ENCODE peak calls at places on chromosome 5, in seven cellular contexts. G is tibial artery, K is right atrium auricular region, D is OCI-LY7, R is K562, U is fibroblast of the aortic adventitia, I is fibroblast of pulmonary artery. V is an unnamed sample.

GRCh38 chr5:68839019-68839552 is 254.7 kb upstream of the SLC30A5 start:
- DNase-seq in D (no peak), K (no peak), U (peak), I (peak), R (no peak), G (no peak), V (no peak)

GRCh38 chr5:161051920-161052500 is 200.0 kb upstream of the ATP10B start:
- DNase-seq in I (no peak), U (no peak), R (no peak), D (no peak), K (no peak), G (no peak), V (no peak)

GRCh38 chr5:172049226-172049796 is 42.9 kb upstream of the FBXW11 start:
- DNase-seq in K (no peak), U (no peak), I (no peak), D (no peak), R (no peak), G (no peak), V (no peak)

GRCh38 chr5:78597858-78598415 is 50.6 kb downstream of the LHFPL2 start:
- DNase-seq in K (no peak), D (no peak), R (no peak), I (peak), G (no peak), U (peak), V (no peak)

GRCh38 chr5:107578051-107578635 is 92.6 kb downstream of the EFNA5 start:
- DNase-seq in K (no peak), U (peak), R (no peak), I (peak), G (no peak), D (no peak), V (no peak)

GRCh38 chr5:17219431-17219830 is 2.0 kb downstream of the BASP1 start:
- DNase-seq in D (no peak), K (no peak), R (no peak), G (no peak), U (no peak), I (no peak), V (no peak)

GRCh38 chr5:143086851-143087637 is 316.4 kb downstream of the NR3C1 start:
- DNase-seq in G (no peak), R (no peak), K (no peak), D (no peak), U (no peak), I (peak), V (peak)

GRCh38 chr5:159257007-159257406 is 6.1 kb upstream of the UBLCP1 start:
- DNase-seq in K (no peak), D (no peak), G (no peak), I (no peak), U (no peak), R (no peak), V (no peak)

GRCh38 chr5:10403829-10404228 is 37.9 kb upstream of the ROPN1L start:
- DNase-seq in R (no peak), G (no peak), I (no peak), D (no peak), U (no peak), K (no peak), V (no peak)

GRCh38 chr5:77022511-77023417 is 7.4 kb upstream of the AGGF1 start:
- DNase-seq in R (no peak), I (no peak), D (no peak), G (no peak), U (no peak), K (no peak), V (no peak)

GRCh38 chr5:56123531-56124243 is 109.4 kb downstream of the ANKRD55 start:
- DNase-seq in G (peak), R (peak), I (peak), D (no peak), U (peak), K (peak), V (peak)

GRCh38 chr5:169805937-169806700 is 169.0 kb downstream of the DOCK2 start:
- DNase-seq in G (no peak), K (no peak), D (no peak), I (no peak), U (no peak), R (no peak), V (no peak)

GRCh38 chr5:68225188-68225910 is 9.8 kb downstream of the PIK3R1 start:
- DNase-seq in K (peak), I (peak), G (peak), D (no peak), R (no peak), U (peak), V (peak)

GRCh38 chr5:58457040-58457439 is 2.8 kb downstream of the PLK2 start:
- DNase-seq in D (no peak), I (peak), G (no peak), U (peak), K (no peak), R (no peak), V (no peak)
- H3K4me3 ChIP-seq in D (no peak), I (peak), G (peak), U (peak), K (peak), R (no peak), V (peak)

DNA sequence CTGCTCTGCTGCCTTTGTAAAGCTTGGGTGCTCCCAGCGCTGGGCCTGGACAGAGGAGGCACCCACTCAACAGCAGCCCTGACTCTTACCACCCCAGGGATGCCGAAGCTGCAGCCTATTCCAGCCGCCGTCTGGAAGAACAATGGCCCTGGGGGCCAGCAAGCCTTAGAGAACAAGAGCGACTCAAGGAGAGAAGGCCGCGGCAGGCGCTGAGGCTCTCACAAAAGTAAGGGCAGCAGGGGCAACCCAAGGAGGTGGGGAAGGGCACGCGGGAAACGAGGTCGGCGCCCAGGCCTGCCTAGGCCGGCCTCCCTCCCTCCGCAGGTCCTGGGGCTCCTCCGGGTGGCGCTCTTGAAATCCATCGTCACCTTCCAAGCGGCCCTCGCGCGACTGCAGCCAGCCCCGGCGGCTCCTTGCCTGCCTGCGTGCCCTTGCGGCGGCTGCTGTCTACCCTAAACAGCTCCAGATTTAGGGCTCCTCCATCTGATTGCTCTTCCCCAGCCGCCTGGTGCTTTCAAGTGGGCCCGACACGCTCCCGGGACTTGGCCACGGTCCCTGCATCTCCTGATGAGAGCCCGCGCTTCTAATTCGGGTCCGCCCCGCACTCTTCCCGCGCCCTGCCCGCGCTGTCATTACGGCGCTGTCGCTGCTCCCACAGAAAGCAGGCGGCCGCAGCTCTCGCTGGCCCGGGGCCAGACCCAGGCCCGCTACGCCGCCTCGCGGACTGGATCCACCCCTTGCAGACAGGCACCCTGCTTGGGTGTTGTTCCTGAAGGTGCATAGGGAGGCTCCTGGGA is 213.3 kb downstream of the SEMA6A start:
- DNase-seq in I (peak), D (no peak), G (no peak), K (peak), U (no peak), R (no peak), V (peak)
- H3K4me3 ChIP-seq in I (peak), D (no peak), G (peak), K (peak), U (peak), R (no peak), V (peak)

GRCh38 chr5:73234156-73234555 is 61.2 kb downstream of the TMEM174 start:
- DNase-seq in D (no peak), R (no peak), G (no peak), K (no peak), I (no peak), U (no peak), V (no peak)
- H3K4me3 ChIP-seq in D (no peak), R (no peak), G (peak), K (peak), I (no peak), U (no peak), V (peak)

GRCh38 chr5:67015577-67016290 is 180.9 kb downstream of the CD180 start:
- DNase-seq in G (no peak), U (peak), D (no peak), I (peak), K (no peak), R (peak), V (peak)
- H3K4me3 ChIP-seq in G (peak), U (peak), D (no peak), I (peak), K (peak), R (no peak), V (no peak)

GRCh38 chr5:1108008-1108864 is 3.6 kb downstream of the SLC12A7 start:
- DNase-seq in K (no peak), I (no peak), R (no peak), D (no peak), U (no peak), G (no peak), V (no peak)
- H3K4me3 ChIP-seq in K (no peak), I (no peak), R (no peak), D (no peak), U (no peak), G (no peak), V (no peak)

DNA sequence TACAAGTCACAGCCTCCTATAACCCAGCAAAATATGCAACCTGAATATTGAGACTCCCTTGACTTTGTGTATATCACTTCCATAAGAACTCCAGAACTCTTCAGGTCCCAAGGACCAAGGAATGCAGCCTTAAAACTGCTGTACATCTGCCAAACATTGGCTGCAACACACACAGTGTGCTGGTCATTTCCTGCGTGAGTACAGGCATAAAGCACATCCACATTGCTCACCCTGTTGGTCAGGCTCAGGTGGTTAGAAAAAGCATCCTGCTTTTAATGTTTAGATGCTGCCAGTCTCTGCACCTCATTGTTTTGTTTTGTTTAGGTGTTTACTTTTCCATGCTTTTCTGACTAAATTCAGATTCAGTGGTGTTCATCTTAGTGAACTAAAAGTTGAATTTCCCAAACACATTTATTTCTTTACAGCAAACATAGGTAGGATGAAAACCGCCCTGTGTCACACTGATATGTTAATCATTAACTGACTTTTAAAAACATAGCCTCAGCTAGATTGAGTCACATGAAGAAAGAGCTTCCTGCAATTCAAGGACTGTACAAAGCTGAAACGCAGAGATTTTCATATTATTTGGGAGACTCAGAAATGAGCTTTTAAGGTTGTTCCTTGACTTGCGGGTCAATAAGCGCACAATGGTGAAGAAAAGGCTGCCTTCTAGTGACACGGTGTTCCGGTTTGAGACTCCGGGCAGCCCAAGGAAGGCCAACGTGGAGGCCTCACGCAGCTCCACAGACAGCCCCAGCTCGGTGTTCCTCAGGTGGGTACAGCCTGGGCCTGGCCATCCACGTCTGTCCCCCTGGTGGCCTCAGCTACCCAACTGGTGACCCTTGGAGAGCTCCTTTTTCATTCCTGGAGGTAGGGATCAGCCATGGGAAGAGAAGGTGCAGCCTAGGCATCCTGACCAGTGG is 52.2 kb upstream of the GRAMD2B start:
- DNase-seq in I (peak), G (no peak), D (no peak), U (peak), K (no peak), R (no peak), V (no peak)
- H3K4me3 ChIP-seq in I (no peak), G (no peak), D (no peak), U (no peak), K (no peak), R (no peak), V (no peak)

GRCh38 chr5:95725937-95726810 is 5.0 kb upstream of the RHOBTB3 start:
- DNase-seq in D (no peak), R (no peak), I (peak), G (no peak), K (no peak), U (peak), V (peak)
- H3K4me3 ChIP-seq in D (no peak), R (no peak), I (peak), G (no peak), K (no peak), U (peak), V (peak)

GRCh38 chr5:4523038-4523437 is 617.1 kb upstream of the ADAMTS16 start:
- DNase-seq in U (no peak), G (no peak), D (no peak), I (no peak), K (no peak), R (no peak), V (no peak)
- H3K4me3 ChIP-seq in U (no peak), G (no peak), D (no peak), I (no peak), K (no peak), R (no peak), V (no peak)

V was measured in mesenchymal stem cell.